ENCODE peak calls at places on chromosomes 1 and 21, in seven cellular contexts. One of them, this sample, is unnamed.

GRCh38 chr1:35929730-35930592 is 944 bp upstream of the AGO3 start:
- DNase-seq in fibroblast of mammary gland: peak
- DNase-seq in psoas muscle: peak
- DNase-seq in endothelial cell: peak
- DNase-seq in hippocampal formation: no peak
- DNase-seq in CD4-positive, alpha-beta T cell: peak
- DNase-seq in stimulated activated CD4-positive, alpha-beta T cell treated with anti-CD3 and anti-CD28 coated beads, Interleukin-1b, Interleukin-23, amount 100 ng/mL, for 1 hour: peak
- DNase-seq in this sample: peak

GRCh38 chr1:197615693-197616011 is 159.6 kb downstream of the DENND1B start:
- DNase-seq in fibroblast of mammary gland: no peak
- DNase-seq in psoas muscle: no peak
- DNase-seq in endothelial cell: no peak
- DNase-seq in hippocampal formation: no peak
- DNase-seq in CD4-positive, alpha-beta T cell: no peak
- DNase-seq in stimulated activated CD4-positive, alpha-beta T cell treated with anti-CD3 and anti-CD28 coated beads, Interleukin-1b, Interleukin-23, amount 100 ng/mL, for 1 hour: no peak
- DNase-seq in this sample: no peak

GRCh38 chr1:158652721-158653334 is 33.7 kb downstream of the SPTA1 start:
- DNase-seq in fibroblast of mammary gland: no peak
- DNase-seq in psoas muscle: no peak
- DNase-seq in endothelial cell: no peak
- DNase-seq in hippocampal formation: no peak
- DNase-seq in CD4-positive, alpha-beta T cell: no peak
- DNase-seq in stimulated activated CD4-positive, alpha-beta T cell treated with anti-CD3 and anti-CD28 coated beads, Interleukin-1b, Interleukin-23, amount 100 ng/mL, for 1 hour: no peak
- DNase-seq in this sample: no peak

GRCh38 chr21:36851121-36851520 is 115.3 kb downstream of the HLCS start:
- DNase-seq in fibroblast of mammary gland: no peak
- DNase-seq in psoas muscle: no peak
- DNase-seq in endothelial cell: no peak
- DNase-seq in hippocampal formation: no peak
- DNase-seq in CD4-positive, alpha-beta T cell: no peak
- DNase-seq in stimulated activated CD4-positive, alpha-beta T cell treated with anti-CD3 and anti-CD28 coated beads, Interleukin-1b, Interleukin-23, amount 100 ng/mL, for 1 hour: no peak
- DNase-seq in this sample: no peak

GRCh38 chr21:33290441-33290840 is 24.3 kb downstream of the IL10RB start:
- DNase-seq in fibroblast of mammary gland: no peak
- DNase-seq in psoas muscle: no peak
- DNase-seq in endothelial cell: no peak
- DNase-seq in hippocampal formation: no peak
- DNase-seq in CD4-positive, alpha-beta T cell: no peak
- DNase-seq in stimulated activated CD4-positive, alpha-beta T cell treated with anti-CD3 and anti-CD28 coated beads, Interleukin-1b, Interleukin-23, amount 100 ng/mL, for 1 hour: no peak
- DNase-seq in this sample: no peak

GRCh38 chr1:23273450-23274133 is 56.3 kb upstream of the HTR1D start:
- DNase-seq in fibroblast of mammary gland: peak
- DNase-seq in psoas muscle: no peak
- DNase-seq in endothelial cell: no peak
- DNase-seq in hippocampal formation: no peak
- DNase-seq in CD4-positive, alpha-beta T cell: no peak
- DNase-seq in stimulated activated CD4-positive, alpha-beta T cell treated with anti-CD3 and anti-CD28 coated beads, Interleukin-1b, Interleukin-23, amount 100 ng/mL, for 1 hour: no peak
- DNase-seq in this sample: no peak

GRCh38 chr1:77742011-77742555 is 17.6 kb downstream of the USP33 start:
- DNase-seq in fibroblast of mammary gland: no peak
- DNase-seq in psoas muscle: no peak
- DNase-seq in endothelial cell: no peak
- DNase-seq in hippocampal formation: no peak
- DNase-seq in CD4-positive, alpha-beta T cell: no peak
- DNase-seq in stimulated activated CD4-positive, alpha-beta T cell treated with anti-CD3 and anti-CD28 coated beads, Interleukin-1b, Interleukin-23, amount 100 ng/mL, for 1 hour: no peak
- DNase-seq in this sample: no peak

GRCh38 chr1:247329097-247329617 is 2.5 kb downstream of the ZNF496 start:
- DNase-seq in fibroblast of mammary gland: no peak
- DNase-seq in psoas muscle: no peak
- DNase-seq in endothelial cell: no peak
- DNase-seq in hippocampal formation: no peak
- DNase-seq in CD4-positive, alpha-beta T cell: no peak
- DNase-seq in stimulated activated CD4-positive, alpha-beta T cell treated with anti-CD3 and anti-CD28 coated beads, Interleukin-1b, Interleukin-23, amount 100 ng/mL, for 1 hour: no peak
- DNase-seq in this sample: no peak

GRCh38 chr1:32899586-32900296 is 1.4 kb downstream of the TMEM54 start:
- DNase-seq in fibroblast of mammary gland: no peak
- DNase-seq in psoas muscle: no peak
- DNase-seq in endothelial cell: no peak
- DNase-seq in hippocampal formation: no peak
- DNase-seq in CD4-positive, alpha-beta T cell: no peak
- DNase-seq in stimulated activated CD4-positive, alpha-beta T cell treated with anti-CD3 and anti-CD28 coated beads, Interleukin-1b, Interleukin-23, amount 100 ng/mL, for 1 hour: no peak
- DNase-seq in this sample: no peak

GRCh38 chr1:214664656-214665433 is 61.9 kb downstream of the CENPF start:
- DNase-seq in fibroblast of mammary gland: no peak
- DNase-seq in psoas muscle: no peak
- DNase-seq in endothelial cell: no peak
- DNase-seq in hippocampal formation: no peak
- DNase-seq in CD4-positive, alpha-beta T cell: no peak
- DNase-seq in stimulated activated CD4-positive, alpha-beta T cell treated with anti-CD3 and anti-CD28 coated beads, Interleukin-1b, Interleukin-23, amount 100 ng/mL, for 1 hour: no peak
- DNase-seq in this sample: no peak

GRCh38 chr1:77513839-77514763 is 168.4 kb downstream of the ZZZ3 start:
- DNase-seq in fibroblast of mammary gland: peak
- DNase-seq in psoas muscle: no peak
- DNase-seq in endothelial cell: no peak
- DNase-seq in hippocampal formation: peak
- DNase-seq in CD4-positive, alpha-beta T cell: no peak
- DNase-seq in stimulated activated CD4-positive, alpha-beta T cell treated with anti-CD3 and anti-CD28 coated beads, Interleukin-1b, Interleukin-23, amount 100 ng/mL, for 1 hour: no peak
- DNase-seq in this sample: no peak

GRCh38 chr1:233019921-233020320 is 69.5 kb downstream of the NTPCR start:
- DNase-seq in fibroblast of mammary gland: no peak
- DNase-seq in psoas muscle: no peak
- DNase-seq in endothelial cell: no peak
- DNase-seq in hippocampal formation: peak
- DNase-seq in CD4-positive, alpha-beta T cell: no peak
- DNase-seq in stimulated activated CD4-positive, alpha-beta T cell treated with anti-CD3 and anti-CD28 coated beads, Interleukin-1b, Interleukin-23, amount 100 ng/mL, for 1 hour: no peak
- DNase-seq in this sample: no peak

GRCh38 chr1:101280049-101280448 is 43.2 kb downstream of the S1PR1 start:
- DNase-seq in fibroblast of mammary gland: no peak
- DNase-seq in psoas muscle: no peak
- DNase-seq in endothelial cell: no peak
- DNase-seq in hippocampal formation: no peak
- DNase-seq in CD4-positive, alpha-beta T cell: no peak
- DNase-seq in stimulated activated CD4-positive, alpha-beta T cell treated with anti-CD3 and anti-CD28 coated beads, Interleukin-1b, Interleukin-23, amount 100 ng/mL, for 1 hour: no peak
- DNase-seq in this sample: no peak

GRCh38 chr1:22584001-22584557 is 20.8 kb downstream of the EPHA8 start:
- DNase-seq in fibroblast of mammary gland: peak
- DNase-seq in psoas muscle: no peak
- DNase-seq in endothelial cell: no peak
- DNase-seq in hippocampal formation: no peak
- DNase-seq in CD4-positive, alpha-beta T cell: no peak
- DNase-seq in stimulated activated CD4-positive, alpha-beta T cell treated with anti-CD3 and anti-CD28 coated beads, Interleukin-1b, Interleukin-23, amount 100 ng/mL, for 1 hour: no peak
- DNase-seq in this sample: no peak

GRCh38 chr21:39175154-39175553 is 8.1 kb downstream of the PSMG1 start:
- DNase-seq in fibroblast of mammary gland: peak
- DNase-seq in psoas muscle: no peak
- DNase-seq in endothelial cell: no peak
- DNase-seq in hippocampal formation: no peak
- DNase-seq in CD4-positive, alpha-beta T cell: no peak
- DNase-seq in stimulated activated CD4-positive, alpha-beta T cell treated with anti-CD3 and anti-CD28 coated beads, Interleukin-1b, Interleukin-23, amount 100 ng/mL, for 1 hour: no peak
- DNase-seq in this sample: no peak

GRCh38 chr1:196535727-196536126 is 72.5 kb downstream of the KCNT2 start:
- DNase-seq in fibroblast of mammary gland: peak
- DNase-seq in psoas muscle: no peak
- DNase-seq in endothelial cell: no peak
- DNase-seq in hippocampal formation: no peak
- DNase-seq in CD4-positive, alpha-beta T cell: no peak
- DNase-seq in stimulated activated CD4-positive, alpha-beta T cell treated with anti-CD3 and anti-CD28 coated beads, Interleukin-1b, Interleukin-23, amount 100 ng/mL, for 1 hour: no peak
- DNase-seq in this sample: no peak

GRCh38 chr1:151619489-151620093 is 7.7 kb downstream of the SNX27 start:
- DNase-seq in fibroblast of mammary gland: peak
- DNase-seq in psoas muscle: no peak
- DNase-seq in endothelial cell: no peak
- DNase-seq in hippocampal formation: no peak
- DNase-seq in CD4-positive, alpha-beta T cell: no peak
- DNase-seq in stimulated activated CD4-positive, alpha-beta T cell treated with anti-CD3 and anti-CD28 coated beads, Interleukin-1b, Interleukin-23, amount 100 ng/mL, for 1 hour: no peak
- DNase-seq in this sample: no peak

GRCh38 chr1:187862506-187862905 is 1033.8 kb downstream of the PLA2G4A start:
- DNase-seq in fibroblast of mammary gland: no peak
- DNase-seq in psoas muscle: no peak
- DNase-seq in endothelial cell: no peak
- DNase-seq in hippocampal formation: no peak
- DNase-seq in CD4-positive, alpha-beta T cell: no peak
- DNase-seq in stimulated activated CD4-positive, alpha-beta T cell treated with anti-CD3 and anti-CD28 coated beads, Interleukin-1b, Interleukin-23, amount 100 ng/mL, for 1 hour: no peak
- DNase-seq in this sample: no peak

GRCh38 chr1:181086926-181087325 is 1.6 kb upstream of the IER5 start:
- DNase-seq in fibroblast of mammary gland: peak
- DNase-seq in psoas muscle: no peak
- DNase-seq in endothelial cell: no peak
- DNase-seq in hippocampal formation: no peak
- DNase-seq in CD4-positive, alpha-beta T cell: no peak
- DNase-seq in stimulated activated CD4-positive, alpha-beta T cell treated with anti-CD3 and anti-CD28 coated beads, Interleukin-1b, Interleukin-23, amount 100 ng/mL, for 1 hour: no peak
- DNase-seq in this sample: no peak

GRCh38 chr1:210775289-210775688 is 358.7 kb downstream of the KCNH1 start:
- DNase-seq in fibroblast of mammary gland: no peak
- DNase-seq in psoas muscle: no peak
- DNase-seq in endothelial cell: no peak
- DNase-seq in hippocampal formation: no peak
- DNase-seq in CD4-positive, alpha-beta T cell: no peak
- DNase-seq in stimulated activated CD4-positive, alpha-beta T cell treated with anti-CD3 and anti-CD28 coated beads, Interleukin-1b, Interleukin-23, amount 100 ng/mL, for 1 hour: no peak
- DNase-seq in this sample: no peak

GRCh38 chr1:206901944-206902343 is 4.7 kb downstream of the IL24 start:
- DNase-seq in fibroblast of mammary gland: no peak
- DNase-seq in psoas muscle: no peak
- DNase-seq in endothelial cell: no peak
- DNase-seq in hippocampal formation: no peak
- DNase-seq in CD4-positive, alpha-beta T cell: no peak
- DNase-seq in stimulated activated CD4-positive, alpha-beta T cell treated with anti-CD3 and anti-CD28 coated beads, Interleukin-1b, Interleukin-23, amount 100 ng/mL, for 1 hour: no peak
- DNase-seq in this sample: no peak

GRCh38 chr1:218537131-218537904 is 192.2 kb downstream of the TGFB2 start:
- DNase-seq in fibroblast of mammary gland: peak
- DNase-seq in psoas muscle: no peak
- DNase-seq in endothelial cell: no peak
- DNase-seq in hippocampal formation: no peak
- DNase-seq in CD4-positive, alpha-beta T cell: no peak
- DNase-seq in stimulated activated CD4-positive, alpha-beta T cell treated with anti-CD3 and anti-CD28 coated beads, Interleukin-1b, Interleukin-23, amount 100 ng/mL, for 1 hour: no peak
- DNase-seq in this sample: no peak

GRCh38 chr1:117556976-117557375 is 48.9 kb upstream of the TENT5C start:
- DNase-seq in fibroblast of mammary gland: no peak
- DNase-seq in psoas muscle: no peak
- DNase-seq in endothelial cell: no peak
- DNase-seq in hippocampal formation: no peak
- DNase-seq in CD4-positive, alpha-beta T cell: no peak
- DNase-seq in stimulated activated CD4-positive, alpha-beta T cell treated with anti-CD3 and anti-CD28 coated beads, Interleukin-1b, Interleukin-23, amount 100 ng/mL, for 1 hour: no peak
- DNase-seq in this sample: no peak

GRCh38 chr21:19607983-19608668 is 1204.5 kb upstream of the TMPRSS15 start:
- DNase-seq in fibroblast of mammary gland: no peak
- DNase-seq in psoas muscle: no peak
- DNase-seq in endothelial cell: no peak
- DNase-seq in hippocampal formation: no peak
- DNase-seq in CD4-positive, alpha-beta T cell: no peak
- DNase-seq in stimulated activated CD4-positive, alpha-beta T cell treated with anti-CD3 and anti-CD28 coated beads, Interleukin-1b, Interleukin-23, amount 100 ng/mL, for 1 hour: no peak
- DNase-seq in this sample: no peak

GRCh38 chr21:45112371-45112770 is 38.0 kb downstream of the ADARB1 start:
- DNase-seq in fibroblast of mammary gland: peak
- DNase-seq in psoas muscle: no peak
- DNase-seq in endothelial cell: no peak
- DNase-seq in hippocampal formation: no peak
- DNase-seq in CD4-positive, alpha-beta T cell: no peak
- DNase-seq in stimulated activated CD4-positive, alpha-beta T cell treated with anti-CD3 and anti-CD28 coated beads, Interleukin-1b, Interleukin-23, amount 100 ng/mL, for 1 hour: no peak
- DNase-seq in this sample: no peak

GRCh38 chr1:33560680-33561079 is 88.2 kb downstream of the ZSCAN20 start:
- DNase-seq in fibroblast of mammary gland: peak
- DNase-seq in psoas muscle: no peak
- DNase-seq in endothelial cell: no peak
- DNase-seq in hippocampal formation: no peak
- DNase-seq in CD4-positive, alpha-beta T cell: no peak
- DNase-seq in stimulated activated CD4-positive, alpha-beta T cell treated with anti-CD3 and anti-CD28 coated beads, Interleukin-1b, Interleukin-23, amount 100 ng/mL, for 1 hour: no peak
- DNase-seq in this sample: no peak

GRCh38 chr1:160133990-160134770 is 17.2 kb upstream of the ATP1A4 start:
- DNase-seq in fibroblast of mammary gland: no peak
- DNase-seq in psoas muscle: no peak
- DNase-seq in endothelial cell: no peak
- DNase-seq in hippocampal formation: no peak
- DNase-seq in CD4-positive, alpha-beta T cell: no peak
- DNase-seq in stimulated activated CD4-positive, alpha-beta T cell treated with anti-CD3 and anti-CD28 coated beads, Interleukin-1b, Interleukin-23, amount 100 ng/mL, for 1 hour: no peak
- DNase-seq in this sample: no peak

GRCh38 chr1:172460901-172461315 is 17.0 kb upstream of the PIGC start:
- DNase-seq in fibroblast of mammary gland: no peak
- DNase-seq in psoas muscle: no peak
- DNase-seq in endothelial cell: no peak
- DNase-seq in hippocampal formation: no peak
- DNase-seq in CD4-positive, alpha-beta T cell: no peak
- DNase-seq in stimulated activated CD4-positive, alpha-beta T cell treated with anti-CD3 and anti-CD28 coated beads, Interleukin-1b, Interleukin-23, amount 100 ng/mL, for 1 hour: no peak
- DNase-seq in this sample: no peak

GRCh38 chr1:100539836-100540536 is 2.0 kb downstream of the GPR88 start:
- DNase-seq in fibroblast of mammary gland: peak
- DNase-seq in psoas muscle: peak
- DNase-seq in endothelial cell: peak
- DNase-seq in hippocampal formation: no peak
- DNase-seq in CD4-positive, alpha-beta T cell: no peak
- DNase-seq in stimulated activated CD4-positive, alpha-beta T cell treated with anti-CD3 and anti-CD28 coated beads, Interleukin-1b, Interleukin-23, amount 100 ng/mL, for 1 hour: no peak
- DNase-seq in this sample: no peak

GRCh38 chr1:153608089-153608672 is 4.8 kb downstream of the S100A16 start:
- DNase-seq in fibroblast of mammary gland: no peak
- DNase-seq in psoas muscle: no peak
- DNase-seq in endothelial cell: no peak
- DNase-seq in hippocampal formation: no peak
- DNase-seq in CD4-positive, alpha-beta T cell: no peak
- DNase-seq in stimulated activated CD4-positive, alpha-beta T cell treated with anti-CD3 and anti-CD28 coated beads, Interleukin-1b, Interleukin-23, amount 100 ng/mL, for 1 hour: no peak
- DNase-seq in this sample: no peak

GRCh38 chr1:8317647-8318360 is at the start of gene SLC45A1:
- DNase-seq in fibroblast of mammary gland: peak
- DNase-seq in psoas muscle: peak
- DNase-seq in endothelial cell: peak
- DNase-seq in hippocampal formation: peak
- DNase-seq in CD4-positive, alpha-beta T cell: peak
- DNase-seq in stimulated activated CD4-positive, alpha-beta T cell treated with anti-CD3 and anti-CD28 coated beads, Interleukin-1b, Interleukin-23, amount 100 ng/mL, for 1 hour: peak
- DNase-seq in this sample: peak

GRCh38 chr1:223706077-223706988 is 6.0 kb upstream of the CAPN2 start:
- DNase-seq in fibroblast of mammary gland: peak
- DNase-seq in psoas muscle: no peak
- DNase-seq in endothelial cell: no peak
- DNase-seq in hippocampal formation: no peak
- DNase-seq in CD4-positive, alpha-beta T cell: no peak
- DNase-seq in stimulated activated CD4-positive, alpha-beta T cell treated with anti-CD3 and anti-CD28 coated beads, Interleukin-1b, Interleukin-23, amount 100 ng/mL, for 1 hour: no peak
- DNase-seq in this sample: no peak